ENCODE peak calls at places on chromosomes 2 and 18, in five cellular contexts. A, C, L, P and R are unnamed samples.

GRCh38 chr2:128217671-128218070 is 101.0 kb downstream of the HS6ST1 start:
- DNase-seq in A (no peak), C (no peak), L (no peak), P (no peak), R (no peak)

GRCh38 chr2:81250270-81250669 is 945.7 kb upstream of the LRRTM1 start:
- DNase-seq in A (no peak), C (no peak), L (no peak), P (no peak), R (no peak)

GRCh38 chr2:173869830-173870229 is 95.3 kb downstream of the SP3 start:
- DNase-seq in A (no peak), C (no peak), L (no peak), P (no peak), R (no peak)

GRCh38 chr18:59629894-59630293 is 67.3 kb downstream of the CCBE1 start:
- DNase-seq in A (no peak), C (no peak), L (no peak), P (no peak), R (no peak)

GRCh38 chr2:10407841-10408648 is 40.1 kb downstream of the ODC1 start:
- DNase-seq in A (peak; percentile 43), C (peak; percentile 91), L (peak; percentile 52), P (peak; percentile 50), R (no peak)

GRCh38 chr2:134465706-134466105 is 211.8 kb downstream of the MGAT5 start:
- DNase-seq in A (no peak), C (no peak), L (no peak), P (no peak), R (no peak)

GRCh38 chr2:20186855-20187187 is 38.1 kb downstream of the SDC1 start:
- DNase-seq in A (no peak), C (no peak), L (no peak), P (no peak), R (no peak)

GRCh38 chr2:65059071-65059470 is 2.9 kb downstream of the CEP68 start:
- DNase-seq in A (no peak), C (no peak), L (no peak), P (no peak), R (no peak)

GRCh38 chr2:113846439-113846838 is 43.5 kb upstream of the ACTR3 start:
- DNase-seq in A (no peak), C (no peak), L (no peak), P (no peak), R (no peak)

GRCh38 chr2:222304737-222305509 is 6.1 kb upstream of the PAX3 start:
- DNase-seq in A (no peak), C (no peak), L (no peak), P (no peak), R (no peak)

GRCh38 chr18:22828171-22828570 is 105.0 kb upstream of the RBBP8 start:
- DNase-seq in A (no peak), C (peak; percentile 50), L (no peak), P (no peak), R (no peak)

GRCh38 chr18:74571895-74572680 is 25.6 kb upstream of the ZNF407 start:
- DNase-seq in A (no peak), C (no peak), L (no peak), P (no peak), R (no peak)

GRCh38 chr2:189552334-189552990 is 28.1 kb downstream of the SLC40A1 start:
- DNase-seq in A (no peak), C (peak; percentile 67), L (no peak), P (no peak), R (no peak)

GRCh38 chr2:119301413-119301812 is 65.2 kb downstream of the C2orf76 start:
- DNase-seq in A (no peak), C (peak; percentile 70), L (no peak), P (no peak), R (no peak)

GRCh38 chr2:109611467-109612095 is 2.2 kb downstream of the SEPTIN10 start:
- DNase-seq in A (no peak), C (peak; percentile 88), L (no peak), P (no peak), R (no peak)

GRCh38 chr18:55841314-55841713 is 253.3 kb upstream of the TCF4 start:
- DNase-seq in A (no peak), C (no peak), L (no peak), P (no peak), R (no peak)

GRCh38 chr2:86649119-86649947 is 25.7 kb upstream of the RNF103 start:
- DNase-seq in A (no peak), C (no peak), L (no peak), P (no peak), R (no peak)

GRCh38 chr2:179612108-179612507 is 249.3 kb downstream of the ZNF385B start:
- DNase-seq in A (no peak), C (peak; percentile 57), L (no peak), P (no peak), R (no peak)

GRCh38 chr2:86396304-86396785 is 44.8 kb upstream of the KDM3A start:
- DNase-seq in A (no peak), C (peak; percentile 47), L (peak; percentile 54), P (no peak), R (peak; percentile 67)

GRCh38 chr2:157194844-157195243 is 62.7 kb upstream of the GALNT5 start:
- DNase-seq in A (no peak), C (no peak), L (no peak), P (no peak), R (no peak)

GRCh38 chr2:240624950-240625621 is at the start of gene GPR35:
- DNase-seq in A (peak; percentile 66), C (peak; percentile 65), L (peak; percentile 41), P (peak; percentile 70), R (no peak)

GRCh38 chr18:73690222-73690621 is 457.4 kb downstream of the FBXO15 start:
- DNase-seq in A (no peak), C (no peak), L (no peak), P (no peak), R (no peak)